ENCODE peak calls at places on chromosomes 11 and 22, in seven cellular contexts. One of them, this sample, is unnamed.

GRCh38 chr11:8102965-8103364 is 22.0 kb downstream of the TUB start:
- DNase-seq in iris pigment epithelial cell: no peak
- DNase-seq in left cardiac atrium: no peak
- DNase-seq in substantia nigra: no peak
- DNase-seq in H54: no peak
- DNase-seq in GM23338: no peak
- DNase-seq in mesenchymal stem cell: no peak
- DNase-seq in this sample: no peak

GRCh38 chr22:50148991-50149721 is 21.4 kb upstream of the PANX2 start:
- DNase-seq in mesenchymal stem cell: peak; percentile 60
- DNase-seq in left cardiac atrium: peak; percentile 42
- DNase-seq in GM23338: peak; percentile 83
- DNase-seq in H54: peak; percentile 88
- DNase-seq in substantia nigra: no peak
- DNase-seq in iris pigment epithelial cell: peak; percentile 43
- DNase-seq in this sample: peak; percentile 38

GRCh38 chr11:105229257-105229656 is 89.7 kb upstream of the CARD18 start:
- DNase-seq in H54: no peak
- DNase-seq in left cardiac atrium: no peak
- DNase-seq in substantia nigra: no peak
- DNase-seq in iris pigment epithelial cell: peak; percentile 71
- DNase-seq in GM23338: no peak
- DNase-seq in mesenchymal stem cell: no peak
- DNase-seq in this sample: peak; percentile 84

GRCh38 chr22:45537734-45538181 is 35.1 kb downstream of the FBLN1 start:
- DNase-seq in left cardiac atrium: peak; percentile 72
- DNase-seq in H54: peak; percentile 74
- DNase-seq in iris pigment epithelial cell: peak; percentile 85
- DNase-seq in substantia nigra: peak; percentile 66
- DNase-seq in GM23338: no peak
- DNase-seq in mesenchymal stem cell: no peak
- DNase-seq in this sample: peak; percentile 84

GRCh38 chr11:8720376-8720775 is 37.8 kb downstream of the RPL27A start:
- DNase-seq in mesenchymal stem cell: peak; percentile 22
- DNase-seq in substantia nigra: no peak
- DNase-seq in iris pigment epithelial cell: no peak
- DNase-seq in left cardiac atrium: no peak
- DNase-seq in GM23338: no peak
- DNase-seq in H54: no peak
- DNase-seq in this sample: no peak

GRCh38 chr11:130899106-130899505 is 17.2 kb downstream of the SNX19 start:
- DNase-seq in substantia nigra: no peak
- DNase-seq in H54: no peak
- DNase-seq in mesenchymal stem cell: no peak
- DNase-seq in iris pigment epithelial cell: no peak
- DNase-seq in GM23338: no peak
- DNase-seq in left cardiac atrium: no peak
- DNase-seq in this sample: no peak

GRCh38 chr11:60951909-60952741 is at the start of gene SLC15A3:
- DNase-seq in H54: peak; percentile 42
- DNase-seq in GM23338: peak; percentile 82
- DNase-seq in iris pigment epithelial cell: peak; percentile 47
- DNase-seq in substantia nigra: no peak
- DNase-seq in mesenchymal stem cell: peak; percentile 65
- DNase-seq in left cardiac atrium: peak; percentile 75
- DNase-seq in this sample: peak; percentile 16

GRCh38 chr11:128772814-128773213 is 78.9 kb downstream of the FLI1 start:
- DNase-seq in iris pigment epithelial cell: no peak
- DNase-seq in GM23338: no peak
- DNase-seq in left cardiac atrium: peak; percentile 73
- DNase-seq in mesenchymal stem cell: no peak
- DNase-seq in H54: no peak
- DNase-seq in substantia nigra: no peak
- DNase-seq in this sample: no peak

GRCh38 chr11:12088047-12088481 is 22.3 kb upstream of the MICAL2 start:
- DNase-seq in mesenchymal stem cell: peak; percentile 88
- DNase-seq in substantia nigra: peak; percentile 15
- DNase-seq in H54: no peak
- DNase-seq in GM23338: no peak
- DNase-seq in iris pigment epithelial cell: peak; percentile 80
- DNase-seq in left cardiac atrium: peak; percentile 68
- DNase-seq in this sample: peak; percentile 82